ENCODE peak calls at places on chromosomes 16 and 17, in nine cellular contexts. V is HCT116, C is GM23338, G is GM23248, U is SK-N-SH, K is OCI-LY7, L is hepatocyte, H is PC-3, D is neural progenitor cell. Q is an unnamed sample.

GRCh38 chr17:41835800-41836549 is at the start of gene NT5C3B:
- DNase-seq in V (peak), C (peak), G (peak), U (peak), K (no peak), L (peak), H (peak), D (peak), Q (peak)

GRCh38 chr17:82959242-82959930 is 119.6 kb upstream of the ZNF750 start:
- DNase-seq in V (no peak), C (no peak), G (no peak), U (no peak), K (no peak), L (no peak), H (no peak), D (no peak), Q (no peak)

GRCh38 chr17:4623249-4623648 is 18.2 kb downstream of the ALOX15 start:
- DNase-seq in V (no peak), C (no peak), G (peak), U (no peak), K (no peak), L (peak), H (no peak), D (no peak), Q (no peak)

GRCh38 chr16:2256531-2257140 is 5.2 kb upstream of the ECI1 start:
- DNase-seq in V (no peak), C (no peak), G (no peak), U (no peak), K (no peak), L (no peak), H (no peak), D (no peak), Q (no peak)

GRCh38 chr16:3143598-3144330 is 8.9 kb downstream of the ZNF213 start:
- DNase-seq in V (no peak), C (no peak), G (no peak), U (peak), K (no peak), L (peak), H (no peak), D (no peak), Q (no peak)

GRCh38 chr16:49213594-49213993 is 68.0 kb downstream of the CBLN1 start:
- DNase-seq in V (no peak), C (peak), G (no peak), U (no peak), K (no peak), L (no peak), H (no peak), D (peak), Q (no peak)

GRCh38 chr17:46888727-46889126 is 34.2 kb upstream of the GOSR2 start:
- DNase-seq in V (no peak), C (no peak), G (no peak), U (no peak), K (no peak), L (no peak), H (no peak), D (no peak), Q (no peak)

GRCh38 chr17:63550816-63551639 is 751 bp downstream of the DCAF7 start:
- DNase-seq in V (no peak), C (peak), G (peak), U (peak), K (peak), L (peak), H (peak), D (peak), Q (no peak)

GRCh38 chr16:22670044-22670536 is 143.9 kb upstream of the HS3ST2 start:
- DNase-seq in V (no peak), C (no peak), G (peak), U (no peak), K (no peak), L (no peak), H (no peak), D (no peak), Q (no peak)

GRCh38 chr16:81623365-81624102 is 155.6 kb upstream of the PLCG2 start:
- DNase-seq in V (peak), C (peak), G (peak), U (peak), K (peak), L (peak), H (peak), D (peak), Q (peak)

GRCh38 chr17:71757956-71758355 is 362.9 kb upstream of the SOX9 start:
- DNase-seq in V (no peak), C (no peak), G (no peak), U (no peak), K (no peak), L (no peak), H (no peak), D (no peak), Q (no peak)

GRCh38 chr17:47663997-47664941 is 14.6 kb downstream of the KPNB1 start:
- DNase-seq in V (peak), C (peak), G (peak), U (peak), K (peak), L (peak), H (peak), D (peak), Q (peak)

GRCh38 chr17:31888124-31888523 is 13.4 kb downstream of the UTP6 start:
- DNase-seq in V (no peak), C (no peak), G (no peak), U (no peak), K (peak), L (no peak), H (no peak), D (no peak), Q (no peak)

GRCh38 chr17:35973333-35974260 is 7.7 kb downstream of the CCL16 start:
- DNase-seq in V (no peak), C (no peak), G (peak), U (no peak), K (no peak), L (peak), H (peak), D (no peak), Q (no peak)

GRCh38 chr17:70074991-70075390 is at the start of gene KCNJ16:
- DNase-seq in V (no peak), C (no peak), G (no peak), U (no peak), K (no peak), L (peak), H (no peak), D (no peak), Q (no peak)

GRCh38 chr17:53150101-53150698 is 672.5 kb upstream of the KIF2B start:
- DNase-seq in V (no peak), C (peak), G (no peak), U (peak), K (peak), L (peak), H (peak), D (peak), Q (peak)

GRCh38 chr16:1117169-1117900 is 21.3 kb upstream of the C1QTNF8 start:
- DNase-seq in V (no peak), C (no peak), G (no peak), U (no peak), K (no peak), L (no peak), H (no peak), D (no peak), Q (no peak)

GRCh38 chr17:20266806-20267458 is 200.4 kb downstream of the LGALS9B start:
- DNase-seq in V (no peak), C (no peak), G (peak), U (no peak), K (no peak), L (peak), H (no peak), D (no peak), Q (no peak)

GRCh38 chr17:63826468-63827001 is 696 bp upstream of the PSMC5 start:
- DNase-seq in V (no peak), C (peak), G (peak), U (peak), K (peak), L (peak), H (peak), D (peak), Q (no peak)

GRCh38 chr17:17724307-17724921 is 43.2 kb downstream of the RAI1 start:
- DNase-seq in V (no peak), C (peak), G (peak), U (peak), K (no peak), L (peak), H (no peak), D (peak), Q (no peak)

GRCh38 chr17:8120520-8121443 is 2.5 kb upstream of the ALOXE3 start:
- DNase-seq in V (peak), C (peak), G (peak), U (peak), K (peak), L (peak), H (peak), D (peak), Q (peak)

GRCh38 chr17:66422181-66422580 is 119.8 kb downstream of the PRKCA start:
- DNase-seq in V (no peak), C (no peak), G (peak), U (no peak), K (no peak), L (no peak), H (peak), D (no peak), Q (no peak)

GRCh38 chr17:72719206-72719581 is 373.3 kb downstream of the SLC39A11 start:
- DNase-seq in V (no peak), C (no peak), G (no peak), U (no peak), K (no peak), L (no peak), H (no peak), D (no peak), Q (no peak)

GRCh38 chr16:35690413-35690812 is 2231.0 kb downstream of the TP53TG3F start:
- DNase-seq in V (no peak), C (no peak), G (no peak), U (no peak), K (no peak), L (no peak), H (no peak), D (no peak), Q (no peak)

GRCh38 chr16:414395-415169 is 10.9 kb upstream of the RAB11FIP3 start:
- DNase-seq in V (no peak), C (no peak), G (peak), U (no peak), K (no peak), L (no peak), H (no peak), D (no peak), Q (no peak)

GRCh38 chr17:5676012-5676411 is 91.7 kb upstream of the NLRP1 start:
- DNase-seq in V (no peak), C (no peak), G (no peak), U (no peak), K (no peak), L (no peak), H (no peak), D (no peak), Q (no peak)

GRCh38 chr17:5122586-5123342 is 6.9 kb downstream of the USP6 start:
- DNase-seq in V (no peak), C (peak), G (peak), U (peak), K (no peak), L (peak), H (no peak), D (peak), Q (no peak)

GRCh38 chr17:9900744-9901143 is 4.3 kb downstream of the RCVRN start:
- DNase-seq in V (no peak), C (no peak), G (peak), U (no peak), K (no peak), L (no peak), H (peak), D (no peak), Q (no peak)

GRCh38 chr17:50177983-50178834 is 12.4 kb downstream of the SGCA start:
- DNase-seq in V (peak), C (peak), G (peak), U (peak), K (peak), L (peak), H (peak), D (peak), Q (peak)

GRCh38 chr17:77462101-77462500 is 321.3 kb downstream of the SEC14L1 start:
- DNase-seq in V (no peak), C (no peak), G (no peak), U (no peak), K (peak), L (no peak), H (no peak), D (no peak), Q (no peak)
- H3K4me2 ChIP-seq in V (no peak), C (no peak), G (no peak), U (no peak), K (peak), L (no peak), H (no peak), D (peak), Q (peak)

GRCh38 chr16:75044800-75045361 is 46.1 kb downstream of the ZNRF1 start:
- DNase-seq in V (no peak), C (no peak), G (peak), U (no peak), K (no peak), L (no peak), H (no peak), D (no peak), Q (no peak)
- TF ChIP-seq EZH2phosphoT487 in V (no peak), C (no peak), G (no peak), U (no peak), K (no peak), L (no peak), H (no peak), D (no peak), Q (no peak)

GRCh38 chr17:81481011-81481799 is 31.4 kb downstream of the ACTG1 start:
- DNase-seq in V (no peak), C (peak), G (peak), U (peak), K (no peak), L (peak), H (no peak), D (peak), Q (no peak)

GRCh38 chr17:81480140-81480917 is 32.3 kb downstream of the ACTG1 start:
- DNase-seq in V (no peak), C (no peak), G (peak), U (no peak), K (no peak), L (no peak), H (peak), D (no peak), Q (no peak)

GRCh38 chr17:81483085-81483861 is 29.3 kb downstream of the ACTG1 start:
- DNase-seq in V (no peak), C (no peak), G (no peak), U (no peak), K (peak), L (no peak), H (no peak), D (peak), Q (no peak)

GRCh38 chr17:81482673-81483072 is 29.9 kb downstream of the ACTG1 start:
- DNase-seq in V (no peak), C (no peak), G (no peak), U (no peak), K (no peak), L (no peak), H (no peak), D (no peak), Q (no peak)

DNA sequence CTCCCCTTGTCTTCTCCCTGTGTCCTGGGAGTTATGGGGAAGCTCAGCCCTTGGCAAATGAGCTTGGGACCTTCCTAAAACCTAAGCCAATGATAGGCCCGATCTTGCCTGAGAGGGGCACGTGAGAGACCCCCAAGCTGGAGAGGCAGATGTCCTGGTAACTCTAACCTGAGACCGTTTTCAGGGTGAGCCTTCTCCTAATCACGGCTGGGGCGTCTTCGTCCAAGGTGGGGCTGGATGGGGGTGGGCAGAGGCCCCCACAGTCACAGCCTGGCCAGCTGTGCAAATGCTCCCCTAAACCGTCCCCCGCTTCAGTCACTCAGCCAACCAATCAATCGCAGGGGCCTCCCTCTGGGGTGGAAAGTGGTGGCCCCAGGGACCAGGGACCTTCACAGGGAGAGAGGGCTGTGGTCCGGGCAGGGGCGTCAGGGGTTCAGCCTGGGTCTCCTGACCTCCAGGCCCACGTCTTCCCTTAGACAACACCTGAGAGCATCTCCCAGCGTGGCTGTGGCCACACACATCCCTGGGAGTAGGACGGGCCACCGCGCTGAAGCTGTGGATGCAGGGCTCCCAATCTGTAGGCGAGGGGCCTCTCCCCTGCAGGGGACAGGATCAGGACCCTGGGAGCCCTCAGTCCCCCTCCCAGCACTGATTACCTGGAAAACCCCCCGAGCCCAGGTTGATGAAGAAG is 30.6 kb downstream of the ACTG1 start:
- DNase-seq in V (no peak), C (no peak), G (no peak), U (no peak), K (no peak), L (no peak), H (no peak), D (no peak), Q (no peak)
- H3K4me3 ChIP-seq in V (no peak), C (peak), G (peak), U (peak), K (no peak), L (peak), H (no peak), D (peak), Q (no peak)

GRCh38 chr16:11004957-11005610 is 60.7 kb downstream of the CLEC16A start:
- DNase-seq in V (no peak), C (no peak), G (peak), U (no peak), K (no peak), L (no peak), H (peak), D (no peak), Q (no peak)
- H3K4me2 ChIP-seq in V (no peak), C (no peak), G (peak), U (peak), K (no peak), L (no peak), H (no peak), D (no peak), Q (no peak)

GRCh38 chr16:10428433-10429168 is 42.7 kb downstream of the ATF7IP2 start:
- DNase-seq in V (no peak), C (no peak), G (no peak), U (no peak), K (no peak), L (no peak), H (no peak), D (no peak), Q (no peak)
- TF ChIP-seq EZH2phosphoT487 in V (no peak), C (no peak), G (no peak), U (no peak), K (no peak), L (no peak), H (no peak), D (no peak), Q (no peak)

GRCh38 chr16:31130336-31130812 is 5.2 kb downstream of the PRSS8 start:
- DNase-seq in V (no peak), C (no peak), G (no peak), U (no peak), K (no peak), L (no peak), H (no peak), D (no peak), Q (no peak)
- H3K4me3 ChIP-seq in V (no peak), C (no peak), G (no peak), U (no peak), K (no peak), L (no peak), H (no peak), D (no peak), Q (no peak)

DNA sequence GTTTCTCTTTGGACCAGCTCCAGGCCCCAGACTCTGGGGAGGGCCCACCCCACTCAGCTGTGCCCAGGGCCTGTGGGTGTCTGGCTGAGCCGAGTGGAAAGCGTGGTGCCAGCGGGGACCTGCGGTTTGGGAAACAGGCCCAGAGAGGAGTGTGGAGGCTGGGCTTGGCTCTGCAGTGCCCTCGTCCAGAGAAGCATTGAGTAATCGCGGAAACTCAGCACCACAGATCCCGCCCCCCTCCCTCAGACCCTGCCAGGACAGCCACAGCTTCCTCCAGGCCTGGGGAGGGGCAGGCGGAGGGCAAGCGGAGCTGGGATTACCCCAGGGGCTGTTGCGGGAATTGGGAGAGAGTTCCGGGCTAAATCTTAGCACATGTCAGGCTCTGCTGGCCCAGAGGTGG is 14.6 kb upstream of the PITPNA start:
- DNase-seq in V (no peak), C (peak), G (peak), U (no peak), K (no peak), L (peak), H (peak), D (no peak), Q (no peak)
- H3K4me2 ChIP-seq in V (no peak), C (no peak), G (peak), U (peak), K (no peak), L (no peak), H (peak), D (no peak), Q (no peak)

GRCh38 chr16:84331998-84332780 is 36.1 kb upstream of the ATP2C2 start:
- DNase-seq in V (no peak), C (no peak), G (peak), U (no peak), K (no peak), L (no peak), H (peak), D (no peak), Q (no peak)

GRCh38 chr16:84330685-84331050 is 36.0 kb downstream of the WFDC1 start:
- DNase-seq in V (no peak), C (no peak), G (no peak), U (no peak), K (no peak), L (no peak), H (no peak), D (no peak), Q (no peak)

GRCh38 chr16:84332975-84333684 is 35.2 kb upstream of the ATP2C2 start:
- DNase-seq in V (no peak), C (peak), G (no peak), U (no peak), K (no peak), L (no peak), H (no peak), D (no peak), Q (no peak)

GRCh38 chr16:84334482-84334881 is 33.9 kb upstream of the ATP2C2 start:
- DNase-seq in V (no peak), C (no peak), G (no peak), U (no peak), K (no peak), L (no peak), H (no peak), D (no peak), Q (no peak)

GRCh38 chr16:84334058-84334457 is 34.3 kb upstream of the ATP2C2 start:
- DNase-seq in V (no peak), C (no peak), G (no peak), U (no peak), K (no peak), L (no peak), H (no peak), D (no peak), Q (no peak)
- TF ChIP-seq EZH2phosphoT487 in V (no peak), C (no peak), G (no peak), U (no peak), K (no peak), L (no peak), H (no peak), D (no peak), Q (no peak)

Q was measured in MM.1S.